ENCODE peak calls at places on chromosomes 13 and 19, in four cellular contexts. P, S, Q and L are unnamed samples.

GRCh38 chr13:36297600-36298338 is at the start of gene CCDC169:
- DNase-seq in P (no peak), S (peak), Q (no peak), L (peak)

GRCh38 chr19:3499738-3500428 is 591 bp downstream of the DOHH start:
- DNase-seq in P (no peak), S (no peak), Q (no peak), L (no peak)

GRCh38 chr19:14979498-14980255 is at the start of gene SLC1A6:
- DNase-seq in P (no peak), S (no peak), Q (no peak), L (no peak)

GRCh38 chr19:16825312-16826168 is 3.7 kb upstream of the SIN3B start:
- DNase-seq in P (peak), S (no peak), Q (no peak), L (no peak)

GRCh38 chr13:25085125-25085742 is 10.7 kb upstream of the PABPC3 start:
- DNase-seq in P (no peak), S (no peak), Q (peak), L (no peak)

GRCh38 chr19:5360003-5360820 is 19.6 kb upstream of the PTPRS start:
- DNase-seq in P (no peak), S (no peak), Q (no peak), L (no peak)

GRCh38 chr13:41418027-41418426 is 39.3 kb upstream of the RGCC start:
- DNase-seq in P (peak), S (no peak), Q (no peak), L (no peak)

GRCh38 chr13:80989770-80990169 is 648.8 kb upstream of the SPRY2 start:
- DNase-seq in P (no peak), S (no peak), Q (no peak), L (no peak)

GRCh38 chr19:917323-918151 is at the start of gene KISS1R:
- DNase-seq in P (no peak), S (no peak), Q (no peak), L (no peak)

GRCh38 chr19:46904114-46905060 is 43.6 kb downstream of the ARHGAP35 start:
- DNase-seq in P (no peak), S (no peak), Q (no peak), L (no peak)

GRCh38 chr19:20247016-20247683 is 80.1 kb downstream of the ZNF486 start:
- DNase-seq in P (no peak), S (peak), Q (no peak), L (peak)

GRCh38 chr19:50207730-50208129 is 4.3 kb downstream of the MYH14 start:
- DNase-seq in P (no peak), S (no peak), Q (no peak), L (no peak)

GRCh38 chr19:4582112-4582553 is 22.6 kb upstream of the SEMA6B start:
- DNase-seq in P (no peak), S (no peak), Q (no peak), L (no peak)

GRCh38 chr19:4730740-4731171 is 7.1 kb upstream of the DPP9 start:
- DNase-seq in P (no peak), S (peak), Q (no peak), L (peak)

GRCh38 chr19:41000310-41000737 is 9.2 kb downstream of the CYP2B6 start:
- DNase-seq in P (no peak), S (no peak), Q (no peak), L (no peak)

GRCh38 chr19:4493929-4494690 is 22.0 kb downstream of the HDGFL2 start:
- DNase-seq in P (no peak), S (no peak), Q (no peak), L (no peak)

GRCh38 chr19:49114630-49115363 is 627 bp downstream of the LIN7B start:
- DNase-seq in P (no peak), S (peak), Q (peak), L (peak)

GRCh38 chr13:33004454-33004853 is 11.8 kb upstream of the KL start:
- DNase-seq in P (no peak), S (no peak), Q (no peak), L (no peak)

GRCh38 chr19:55487884-55488687 is at the start of gene SSC5D:
- DNase-seq in P (no peak), S (no peak), Q (no peak), L (no peak)

GRCh38 chr19:8336072-8336569 is 6.9 kb downstream of the KANK3 start:
- DNase-seq in P (no peak), S (no peak), Q (no peak), L (no peak)

GRCh38 chr13:48118025-48118424 is 23.1 kb upstream of the MED4 start:
- DNase-seq in P (no peak), S (no peak), Q (no peak), L (no peak)

GRCh38 chr13:53342623-53343022 is 314.0 kb downstream of the OLFM4 start:
- DNase-seq in P (no peak), S (no peak), Q (no peak), L (no peak)

GRCh38 chr19:32750441-32751055 is 31.0 kb downstream of the TDRD12 start:
- DNase-seq in P (no peak), S (no peak), Q (no peak), L (no peak)

GRCh38 chr19:34577056-34577455 is 95.5 kb downstream of the WTIP start:
- DNase-seq in P (no peak), S (no peak), Q (no peak), L (no peak)

GRCh38 chr19:54307389-54307788 is 5.6 kb downstream of the LILRA5 start:
- DNase-seq in P (no peak), S (no peak), Q (no peak), L (no peak)

GRCh38 chr19:6214881-6215541 is 64.8 kb downstream of the MLLT1 start:
- DNase-seq in P (no peak), S (no peak), Q (no peak), L (no peak)

GRCh38 chr13:20772401-20773131 is 1.2 kb downstream of the EEF1AKMT1 start:
- DNase-seq in P (no peak), S (no peak), Q (no peak), L (no peak)

GRCh38 chr13:50549221-50549942 is 294.1 kb downstream of the DLEU7 start:
- DNase-seq in P (no peak), S (no peak), Q (no peak), L (no peak)

GRCh38 chr19:21164541-21164940 is 22.7 kb downstream of the ZNF431 start:
- DNase-seq in P (no peak), S (no peak), Q (no peak), L (no peak)

GRCh38 chr13:100102042-100102441 is 13.1 kb downstream of the PCCA start:
- DNase-seq in P (no peak), S (no peak), Q (no peak), L (no peak)

GRCh38 chr19:48495391-48495790 is 16.2 kb downstream of the LMTK3 start:
- DNase-seq in P (no peak), S (no peak), Q (no peak), L (no peak)

GRCh38 chr13:99126821-99127220 is 73.8 kb upstream of the UBAC2 start:
- DNase-seq in P (no peak), S (no peak), Q (no peak), L (no peak)

GRCh38 chr19:1213391-1214286 is 8.1 kb downstream of the STK11 start:
- DNase-seq in P (no peak), S (no peak), Q (no peak), L (peak)

GRCh38 chr13:91133941-91134772 is 213.3 kb upstream of the MIR17HG start:
- DNase-seq in P (no peak), S (no peak), Q (peak), L (no peak)

GRCh38 chr19:54448037-54448773 is 794 bp upstream of the LENG8 start:
- DNase-seq in P (no peak), S (no peak), Q (peak), L (no peak)

GRCh38 chr13:89627991-89628390 is 1719.5 kb upstream of the MIR17HG start:
- DNase-seq in P (no peak), S (no peak), Q (no peak), L (no peak)

GRCh38 chr13:72221276-72221962 is 354.4 kb upstream of the DACH1 start:
- DNase-seq in P (no peak), S (no peak), Q (peak), L (no peak)